ENCODE peak calls at places on chromosome 2, in four cellular contexts. U is nephron progenitor cell, D is type B pancreatic cell, H is MV-4-11. K is an unnamed sample.

GRCh38 chr2:211611061-211611518 is 927.5 kb downstream of the ERBB4 start:
- DNase-seq in U (no peak), D (no peak), H (peak; percentile 64), K (no peak)

GRCh38 chr2:96106991-96107882 is 9.1 kb downstream of the ADRA2B start:
- DNase-seq in U (no peak), D (no peak), H (no peak), K (no peak)

GRCh38 chr2:120367649-120368048 is 21.7 kb downstream of the INHBB start:
- DNase-seq in U (no peak), D (no peak), H (no peak), K (no peak)

GRCh38 chr2:173961346-173961705 is 3.8 kb downstream of the SP3 start:
- DNase-seq in U (no peak), D (no peak), H (no peak), K (no peak)

GRCh38 chr2:66490588-66491001 is 55.7 kb downstream of the MEIS1 start:
- DNase-seq in U (no peak), D (no peak), H (no peak), K (no peak)

GRCh38 chr2:215888680-215889079 is 124.7 kb downstream of the MREG start:
- DNase-seq in U (no peak), D (no peak), H (no peak), K (no peak)

GRCh38 chr2:192544371-192544955 is 349.7 kb upstream of the TMEFF2 start:
- DNase-seq in U (no peak), D (no peak), H (no peak), K (no peak)

GRCh38 chr2:12183032-12183431 is 436.6 kb downstream of the LPIN1 start:
- DNase-seq in U (no peak), D (no peak), H (peak; percentile 34), K (no peak)

GRCh38 chr2:186771395-186771794 is 77.5 kb downstream of the FAM171B start:
- DNase-seq in U (no peak), D (no peak), H (no peak), K (no peak)

GRCh38 chr2:16756831-16757644 is 91.4 kb upstream of the CYRIA start:
- DNase-seq in U (peak; percentile 88), D (peak; percentile 82), H (peak; percentile 69), K (peak; percentile 22)

GRCh38 chr2:174023591-174024523 is 58.7 kb upstream of the SP3 start:
- DNase-seq in U (peak; percentile 64), D (no peak), H (peak; percentile 99), K (no peak)

GRCh38 chr2:118774458-118775133 is 72.9 kb downstream of the EN1 start:
- DNase-seq in U (peak; percentile 88), D (peak; percentile 77), H (no peak), K (peak; percentile 7)

GRCh38 chr2:53913721-53914120 is 54.0 kb upstream of the GPR75 start:
- DNase-seq in U (no peak), D (no peak), H (peak; percentile 55), K (peak; percentile 4)

GRCh38 chr2:220847587-220847986 is 724.5 kb downstream of the EPHA4 start:
- DNase-seq in U (no peak), D (no peak), H (no peak), K (no peak)

GRCh38 chr2:128584296-128584900 is 265.7 kb upstream of the HS6ST1 start:
- DNase-seq in U (no peak), D (no peak), H (no peak), K (no peak)

GRCh38 chr2:50273003-50273402 is 758.9 kb downstream of the NRXN1 start:
- DNase-seq in U (no peak), D (no peak), H (no peak), K (no peak)

GRCh38 chr2:159939946-159940345 is 122.5 kb downstream of the PLA2R1 start:
- DNase-seq in U (no peak), D (no peak), H (peak; percentile 62), K (no peak)

GRCh38 chr2:46506131-46506706 is 26.9 kb downstream of the TMEM247 start:
- DNase-seq in U (no peak), D (no peak), H (no peak), K (no peak)

GRCh38 chr2:197498937-197499593 is 575 bp downstream of the HSPD1 start:
- DNase-seq in U (peak; percentile 73), D (peak; percentile 74), H (peak; percentile 26), K (peak; percentile 74)

GRCh38 chr2:230798769-230799399 is 65.9 kb upstream of the ITM2C start:
- DNase-seq in U (peak; percentile 30), D (no peak), H (peak; percentile 52), K (no peak)

GRCh38 chr2:61946661-61947060 is 41.2 kb downstream of the COMMD1 start:
- DNase-seq in U (no peak), D (no peak), H (no peak), K (no peak)

GRCh38 chr2:236876642-236877041 is 209.0 kb upstream of the COPS8 start:
- DNase-seq in U (no peak), D (no peak), H (no peak), K (no peak)

GRCh38 chr2:144510206-144510991 is 9.5 kb downstream of the ZEB2 start:
- DNase-seq in U (no peak), D (no peak), H (peak; percentile 54), K (no peak)

GRCh38 chr2:137252934-137253333 is 487.6 kb downstream of the THSD7B start:
- DNase-seq in U (no peak), D (no peak), H (no peak), K (no peak)

GRCh38 chr2:117536139-117536538 is 278.4 kb upstream of the DDX18 start:
- DNase-seq in U (peak; percentile 12), D (no peak), H (no peak), K (no peak)